ENCODE peak calls at places on chromosomes 16 and 17, in eight cellular contexts. D, T, J, Q, B, G, V and M are unnamed samples.

GRCh38 chr16:9091867-9092281 is 430 bp downstream of the HAPSTR1 start:
- DNase-seq in Q (peak), D (no peak), G (peak), B (no peak), V (peak), T (peak), J (no peak), M (no peak)

GRCh38 chr17:57574040-57574513 is 171.0 kb downstream of the CCDC182 start:
- DNase-seq in T (no peak), J (no peak), D (peak), V (no peak), B (peak), Q (no peak), G (no peak), M (no peak)

GRCh38 chr17:7478276-7479138 is 924 bp downstream of the ZBTB4 start:
- DNase-seq in D (peak), V (no peak), Q (peak), J (no peak), G (peak), B (peak), T (peak), M (peak)

GRCh38 chr16:11163761-11164261 is 92.2 kb downstream of the SOCS1 start:
- DNase-seq in V (no peak), T (no peak), B (no peak), D (no peak), G (no peak), J (no peak), Q (no peak), M (no peak)

GRCh38 chr17:61337247-61337812 is 62.3 kb upstream of the TBX2 start:
- DNase-seq in J (no peak), V (no peak), G (peak), B (peak), D (no peak), Q (peak), T (no peak), M (no peak)

GRCh38 chr16:76278976-76279375 is 1.8 kb downstream of the CNTNAP4 start:
- DNase-seq in D (no peak), G (no peak), B (no peak), Q (peak), T (peak), V (no peak), J (no peak), M (no peak)

GRCh38 chr17:77160877-77161530 is 20.2 kb downstream of the SEC14L1 start:
- DNase-seq in T (no peak), D (no peak), J (no peak), B (no peak), V (no peak), Q (no peak), G (no peak), M (no peak)

GRCh38 chr17:46178550-46179198 is 14.6 kb downstream of the KANSL1 start:
- DNase-seq in T (no peak), Q (no peak), D (peak), J (no peak), B (peak), G (no peak), V (peak), M (no peak)

GRCh38 chr17:45749831-45750335 is 34.2 kb upstream of the CRHR1 start:
- DNase-seq in B (no peak), V (no peak), D (no peak), T (no peak), J (no peak), G (no peak), Q (no peak), M (no peak)

GRCh38 chr17:82097187-82097918 is 683 bp downstream of the FASN start:
- DNase-seq in T (peak), D (peak), Q (no peak), G (peak), V (peak), B (peak), J (no peak), M (peak)

GRCh38 chr16:27273670-27274522 is 5.3 kb upstream of the NSMCE1 start:
- DNase-seq in J (no peak), G (peak), B (peak), D (peak), Q (no peak), V (peak), T (peak), M (peak)

GRCh38 chr17:82370471-82371332 is 863 bp upstream of the UTS2R start:
- DNase-seq in D (no peak), J (no peak), B (no peak), T (no peak), V (no peak), G (no peak), Q (no peak), M (peak)

GRCh38 chr16:50838885-50839284 is 97.0 kb downstream of the CYLD start:
- DNase-seq in V (no peak), T (no peak), D (no peak), Q (no peak), B (no peak), G (no peak), J (no peak), M (no peak)

GRCh38 chr16:30340621-30341020 is 14.5 kb downstream of the CD2BP2 start:
- DNase-seq in G (no peak), V (no peak), B (no peak), J (no peak), Q (no peak), T (no peak), D (no peak), M (no peak)

GRCh38 chr17:16415031-16415924 is at the start of gene TRPV2:
- DNase-seq in J (no peak), Q (peak), D (no peak), G (peak), V (no peak), T (peak), B (no peak), M (no peak)

GRCh38 chr17:16419074-16419928 is 3.9 kb downstream of the TRPV2 start:
- DNase-seq in G (peak), T (peak), V (peak), B (peak), D (peak), Q (peak), J (no peak), M (no peak)

GRCh38 chr17:16417896-16418683 is 2.7 kb downstream of the TRPV2 start:
- DNase-seq in G (peak), Q (no peak), B (peak), J (no peak), D (peak), V (no peak), T (no peak), M (no peak)

GRCh38 chr17:16418684-16419066 is 3.3 kb downstream of the TRPV2 start:
- DNase-seq in J (no peak), T (no peak), Q (no peak), B (no peak), G (no peak), V (no peak), D (no peak), M (no peak)

DNA sequence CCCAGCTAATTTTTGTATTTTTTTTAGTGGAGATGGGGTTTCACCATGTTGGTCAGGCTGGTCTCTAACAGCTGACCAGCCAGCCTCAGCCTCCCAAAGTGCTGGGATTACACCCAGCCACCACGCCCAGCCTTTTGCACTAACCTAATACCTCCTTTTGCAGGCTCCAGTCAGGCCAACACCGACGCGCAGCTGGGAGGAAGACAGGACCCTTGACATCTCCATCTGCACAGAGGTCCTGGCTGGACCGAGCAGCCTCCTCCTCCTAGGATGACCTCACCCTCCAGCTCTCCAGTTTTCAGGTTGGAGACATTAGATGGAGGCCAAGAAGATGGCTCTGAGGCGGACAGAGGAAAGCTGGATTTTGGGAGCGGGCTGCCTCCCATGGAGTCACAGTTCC is 2.0 kb downstream of the TRPV2 start:
- DNase-seq in J (no peak), Q (no peak), G (no peak), B (no peak), D (no peak), T (no peak), V (no peak), M (no peak)
- H3K27ac ChIP-seq in J (peak), Q (no peak), G (no peak), B (peak), D (no peak), T (no peak), V (no peak), M (peak)

GRCh38 chr16:67423015-67423414 is 6.7 kb upstream of the ZDHHC1 start:
- DNase-seq in B (no peak), T (no peak), J (no peak), V (no peak), Q (no peak), G (no peak), D (no peak), M (no peak)
- H3K27ac ChIP-seq in B (no peak), T (no peak), J (no peak), V (no peak), Q (no peak), G (no peak), D (no peak), M (no peak)

GRCh38 chr16:4208529-4208835 is 33.4 kb downstream of the SRL start:
- DNase-seq in Q (no peak), G (no peak), V (no peak), T (no peak), J (no peak), B (no peak), D (no peak), M (no peak)
- H3K27ac ChIP-seq in Q (no peak), G (no peak), V (no peak), T (no peak), J (no peak), B (no peak), D (no peak), M (no peak)

GRCh38 chr17:15412606-15413005 is 54.8 kb downstream of the CDRT4 start:
- DNase-seq in B (no peak), D (no peak), Q (no peak), V (no peak), G (no peak), T (no peak), J (no peak), M (no peak)

GRCh38 chr17:15409721-15410247 is 57.6 kb downstream of the CDRT4 start:
- DNase-seq in V (peak), Q (no peak), B (peak), J (no peak), T (no peak), D (peak), G (no peak), M (no peak)

GRCh38 chr17:15413101-15413750 is 54.2 kb downstream of the CDRT4 start:
- DNase-seq in G (no peak), J (no peak), D (no peak), B (no peak), T (no peak), Q (no peak), V (no peak), M (no peak)

GRCh38 chr17:15408803-15409202 is 58.6 kb downstream of the CDRT4 start:
- DNase-seq in T (peak), V (no peak), Q (no peak), D (no peak), G (no peak), J (no peak), B (no peak), M (peak)

DNA sequence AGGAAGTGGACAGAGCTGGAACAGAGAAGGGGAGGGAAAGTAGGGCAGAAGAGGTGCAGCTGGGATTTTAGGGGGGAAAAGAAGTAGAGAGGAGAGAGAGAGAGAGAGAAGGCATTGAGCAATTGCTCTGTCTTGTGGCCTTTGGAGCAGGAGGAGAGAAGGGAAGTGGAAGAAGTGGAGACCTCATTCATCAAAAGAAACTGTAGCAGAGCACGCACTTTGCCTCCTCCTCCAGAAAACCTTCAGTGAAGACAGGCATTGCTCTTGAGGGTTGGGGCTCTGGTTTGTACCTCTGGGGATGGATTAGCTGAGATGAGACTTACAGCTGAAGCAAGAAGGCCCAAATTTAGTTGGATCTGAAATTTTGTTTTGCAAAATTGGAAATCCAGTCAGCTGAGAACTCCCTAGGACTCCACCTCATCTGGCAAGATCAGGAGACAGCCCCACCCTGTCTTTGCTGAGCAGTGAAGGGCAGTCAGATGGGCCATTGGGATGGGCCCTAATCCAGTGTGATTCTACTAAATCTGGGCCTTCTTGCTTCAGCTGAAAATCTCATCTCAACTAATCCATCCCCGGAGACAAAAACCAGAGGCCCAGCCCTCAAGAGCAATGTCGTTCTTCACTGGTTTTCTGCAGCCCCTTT is 55.7 kb downstream of the CDRT4 start:
- DNase-seq in B (peak), V (no peak), G (no peak), T (no peak), Q (no peak), D (no peak), J (no peak), M (no peak)
- H3K27ac ChIP-seq in B (no peak), V (no peak), G (no peak), T (no peak), Q (no peak), D (peak), J (peak), M (no peak)

GRCh38 chr16:24839347-24839972 is 6.3 kb upstream of the SLC5A11 start:
- DNase-seq in B (no peak), T (no peak), Q (no peak), J (no peak), V (no peak), G (peak), D (no peak), M (peak)
- H3K27ac ChIP-seq in B (no peak), T (peak), Q (no peak), J (peak), V (peak), G (no peak), D (peak), M (peak)

DNA sequence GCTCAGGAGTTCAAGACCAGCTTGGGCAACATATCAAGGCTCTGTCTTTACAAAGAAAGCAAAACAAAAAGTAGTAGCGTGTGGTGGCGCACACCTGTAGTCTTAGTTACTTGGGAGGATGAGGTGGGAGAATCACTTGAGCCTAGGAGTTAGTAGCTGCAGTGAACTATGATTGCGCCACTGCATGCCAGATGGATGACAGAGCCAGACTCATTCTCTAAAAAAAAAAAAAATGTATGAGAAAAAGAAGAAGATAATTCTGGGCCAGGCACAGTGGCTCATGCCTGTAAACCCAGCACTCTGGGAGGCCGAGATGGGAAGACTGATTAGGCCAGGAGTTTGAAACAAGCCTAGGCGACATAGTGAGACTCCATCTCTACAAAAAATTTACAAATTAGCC is 28.5 kb downstream of the STAT5B start:
- DNase-seq in J (no peak), T (peak), V (peak), B (peak), D (peak), G (no peak), Q (peak), M (no peak)
- H3K27ac ChIP-seq in J (peak), T (no peak), V (peak), B (peak), D (peak), G (no peak), Q (no peak), M (no peak)

DNA sequence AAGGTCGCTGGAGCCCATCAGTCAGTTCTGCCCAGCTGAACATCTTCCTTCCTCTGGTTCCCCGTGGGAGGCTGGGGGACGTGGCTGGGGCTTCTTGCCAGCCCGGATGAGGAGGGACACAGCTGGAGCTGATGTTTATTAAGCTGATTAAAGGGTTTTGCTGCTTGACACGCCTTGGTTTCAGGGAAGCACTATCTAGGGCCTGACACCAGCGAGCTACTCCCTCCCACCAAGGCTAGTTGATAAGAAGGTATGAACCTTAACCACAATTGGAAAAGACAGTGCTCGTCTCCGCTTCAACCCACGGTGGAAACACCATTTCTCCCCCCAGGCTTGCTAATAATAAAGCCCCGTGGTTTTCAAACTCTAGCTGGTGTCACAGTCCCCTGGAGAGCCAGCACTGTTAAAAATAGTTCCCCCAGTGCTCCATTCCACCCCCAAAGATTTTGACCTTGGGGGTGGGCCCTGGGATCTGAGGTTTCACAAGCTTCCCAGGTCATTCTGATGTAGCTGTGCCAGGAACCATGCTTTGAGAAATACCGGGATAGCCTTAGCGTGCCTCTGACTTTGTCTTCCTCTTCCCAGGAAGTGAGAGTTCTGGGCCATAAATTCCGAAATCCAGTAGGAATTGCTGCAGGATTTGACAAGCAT is 5.5 kb downstream of the DHODH start:
- DNase-seq in Q (peak), B (peak), T (no peak), G (peak), D (no peak), J (no peak), V (peak), M (no peak)
- H3K27ac ChIP-seq in Q (peak), B (no peak), T (no peak), G (no peak), D (no peak), J (no peak), V (no peak), M (no peak)

DNA sequence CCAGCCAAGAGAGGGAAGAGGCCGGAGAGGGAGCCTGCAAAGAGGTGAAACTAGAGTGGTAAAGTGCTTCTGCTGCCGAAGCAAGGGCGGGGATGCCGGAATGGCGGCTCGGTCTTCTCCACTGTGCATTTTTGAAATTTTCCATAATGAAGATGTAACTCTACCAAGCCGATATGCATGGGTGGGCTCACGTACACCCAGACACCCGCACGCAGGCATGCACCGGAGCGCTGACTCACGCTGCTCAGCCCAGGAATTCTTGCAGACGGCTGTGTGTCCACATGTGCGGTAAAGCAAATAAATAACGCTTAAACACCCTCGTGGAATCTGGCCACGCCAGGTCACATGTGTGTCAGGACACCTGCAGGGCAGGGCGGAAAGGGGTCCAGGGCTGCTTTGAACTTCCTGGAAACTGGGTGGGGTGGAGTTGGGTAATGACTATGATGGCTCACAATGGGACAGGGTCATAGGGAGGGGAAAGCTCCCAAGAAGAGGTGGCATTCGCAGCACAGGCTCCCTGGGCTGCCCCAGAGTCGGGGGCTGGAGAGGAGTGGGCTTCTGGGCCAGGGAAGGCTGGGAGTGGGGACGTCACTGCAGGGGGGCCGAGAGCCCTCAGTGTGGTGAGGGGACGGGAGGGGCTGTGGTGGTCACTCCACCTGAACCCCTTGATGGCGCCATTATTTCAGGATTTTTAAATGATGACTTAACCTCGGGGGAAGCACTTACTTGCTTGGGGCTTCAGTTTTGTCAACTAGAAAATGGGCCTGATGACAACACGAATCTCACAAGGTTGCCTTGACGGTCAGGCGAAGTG is 265.5 kb downstream of the PARN start:
- DNase-seq in G (no peak), Q (no peak), J (no peak), T (peak), V (peak), D (peak), B (peak), M (no peak)
- H3K27ac ChIP-seq in G (no peak), Q (no peak), J (no peak), T (peak), V (no peak), D (peak), B (peak), M (no peak)

GRCh38 chr16:87848676-87849345 is 20.5 kb downstream of the SLC7A5 start:
- DNase-seq in G (no peak), B (no peak), Q (no peak), T (no peak), D (no peak), V (no peak), J (no peak), M (no peak)
- H3K27ac ChIP-seq in G (peak), B (no peak), Q (no peak), T (peak), D (no peak), V (no peak), J (no peak), M (no peak)